ENCODE peak calls at places on chromosome 14, in ten cellular contexts. One of them, this sample, is unnamed.

GRCh38 chr14:100640481-100641273 is 53.5 kb upstream of the BEGAIN start:
- DNase-seq in activated CD8-positive, alpha-beta T cell treated with anti-CD3 and anti-CD28 coated beads, Interleukin-2, amount 10 ng/mL, durations not matched to agents 7 days and 5 days: peak
- DNase-seq in NCI-H1105 treated with DMSO at 0.1 percent for 48 hours: no peak
- DNase-seq in EH: peak
- DNase-seq in H9: no peak
- DNase-seq in hepatic stellate cell: no peak
- DNase-seq in cardiac fibroblast: no peak
- DNase-seq in AG10803: no peak
- DNase-seq in SW480: peak
- DNase-seq in stimulated activated CD8-positive, alpha-beta memory T cell treated with anti-CD3 and anti-CD28 coated beads, Interleukin-15, amount 100 ng/mL, for 4 hours: peak
- DNase-seq in this sample: no peak

GRCh38 chr14:48937796-48938195 is 648.4 kb downstream of the RPS29 start:
- DNase-seq in activated CD8-positive, alpha-beta T cell treated with anti-CD3 and anti-CD28 coated beads, Interleukin-2, amount 10 ng/mL, durations not matched to agents 7 days and 5 days: no peak
- DNase-seq in NCI-H1105 treated with DMSO at 0.1 percent for 48 hours: no peak
- DNase-seq in EH: no peak
- DNase-seq in H9: no peak
- DNase-seq in hepatic stellate cell: no peak
- DNase-seq in cardiac fibroblast: peak
- DNase-seq in AG10803: peak
- DNase-seq in SW480: no peak
- DNase-seq in stimulated activated CD8-positive, alpha-beta memory T cell treated with anti-CD3 and anti-CD28 coated beads, Interleukin-15, amount 100 ng/mL, for 4 hours: no peak
- DNase-seq in this sample: no peak

GRCh38 chr14:23512156-23512555 is 39.4 kb downstream of the ZFHX2 start:
- DNase-seq in activated CD8-positive, alpha-beta T cell treated with anti-CD3 and anti-CD28 coated beads, Interleukin-2, amount 10 ng/mL, durations not matched to agents 7 days and 5 days: no peak
- DNase-seq in NCI-H1105 treated with DMSO at 0.1 percent for 48 hours: peak
- DNase-seq in EH: no peak
- DNase-seq in H9: no peak
- DNase-seq in hepatic stellate cell: no peak
- DNase-seq in cardiac fibroblast: no peak
- DNase-seq in AG10803: no peak
- DNase-seq in SW480: no peak
- DNase-seq in stimulated activated CD8-positive, alpha-beta memory T cell treated with anti-CD3 and anti-CD28 coated beads, Interleukin-15, amount 100 ng/mL, for 4 hours: no peak
- DNase-seq in this sample: no peak

GRCh38 chr14:23364164-23364571 is 804 bp downstream of the EFS start:
- DNase-seq in activated CD8-positive, alpha-beta T cell treated with anti-CD3 and anti-CD28 coated beads, Interleukin-2, amount 10 ng/mL, durations not matched to agents 7 days and 5 days: no peak
- DNase-seq in NCI-H1105 treated with DMSO at 0.1 percent for 48 hours: no peak
- DNase-seq in EH: peak
- DNase-seq in H9: peak
- DNase-seq in hepatic stellate cell: peak
- DNase-seq in cardiac fibroblast: no peak
- DNase-seq in AG10803: peak
- DNase-seq in SW480: no peak
- DNase-seq in stimulated activated CD8-positive, alpha-beta memory T cell treated with anti-CD3 and anti-CD28 coated beads, Interleukin-15, amount 100 ng/mL, for 4 hours: no peak
- DNase-seq in this sample: no peak

GRCh38 chr14:94379291-94380224 is 8.8 kb downstream of the SERPINA1 start:
- DNase-seq in activated CD8-positive, alpha-beta T cell treated with anti-CD3 and anti-CD28 coated beads, Interleukin-2, amount 10 ng/mL, durations not matched to agents 7 days and 5 days: no peak
- DNase-seq in NCI-H1105 treated with DMSO at 0.1 percent for 48 hours: no peak
- DNase-seq in EH: no peak
- DNase-seq in H9: no peak
- DNase-seq in hepatic stellate cell: no peak
- DNase-seq in cardiac fibroblast: no peak
- DNase-seq in AG10803: no peak
- DNase-seq in SW480: no peak
- DNase-seq in stimulated activated CD8-positive, alpha-beta memory T cell treated with anti-CD3 and anti-CD28 coated beads, Interleukin-15, amount 100 ng/mL, for 4 hours: no peak
- DNase-seq in this sample: no peak

GRCh38 chr14:99755629-99756603 is 37.3 kb upstream of the EML1 start:
- DNase-seq in activated CD8-positive, alpha-beta T cell treated with anti-CD3 and anti-CD28 coated beads, Interleukin-2, amount 10 ng/mL, durations not matched to agents 7 days and 5 days: no peak
- DNase-seq in NCI-H1105 treated with DMSO at 0.1 percent for 48 hours: no peak
- DNase-seq in EH: peak
- DNase-seq in H9: no peak
- DNase-seq in hepatic stellate cell: peak
- DNase-seq in cardiac fibroblast: peak
- DNase-seq in AG10803: peak
- DNase-seq in SW480: no peak
- DNase-seq in stimulated activated CD8-positive, alpha-beta memory T cell treated with anti-CD3 and anti-CD28 coated beads, Interleukin-15, amount 100 ng/mL, for 4 hours: no peak
- DNase-seq in this sample: peak

GRCh38 chr14:96198430-96199133 is 6.1 kb upstream of the BDKRB2 start:
- DNase-seq in activated CD8-positive, alpha-beta T cell treated with anti-CD3 and anti-CD28 coated beads, Interleukin-2, amount 10 ng/mL, durations not matched to agents 7 days and 5 days: peak
- DNase-seq in NCI-H1105 treated with DMSO at 0.1 percent for 48 hours: no peak
- DNase-seq in EH: peak
- DNase-seq in H9: no peak
- DNase-seq in hepatic stellate cell: no peak
- DNase-seq in cardiac fibroblast: no peak
- DNase-seq in AG10803: no peak
- DNase-seq in SW480: no peak
- DNase-seq in stimulated activated CD8-positive, alpha-beta memory T cell treated with anti-CD3 and anti-CD28 coated beads, Interleukin-15, amount 100 ng/mL, for 4 hours: no peak
- DNase-seq in this sample: no peak

GRCh38 chr14:51269634-51270033 is 29.6 kb downstream of the TMX1 start:
- DNase-seq in activated CD8-positive, alpha-beta T cell treated with anti-CD3 and anti-CD28 coated beads, Interleukin-2, amount 10 ng/mL, durations not matched to agents 7 days and 5 days: no peak
- DNase-seq in NCI-H1105 treated with DMSO at 0.1 percent for 48 hours: no peak
- DNase-seq in EH: no peak
- DNase-seq in H9: no peak
- DNase-seq in hepatic stellate cell: no peak
- DNase-seq in cardiac fibroblast: no peak
- DNase-seq in AG10803: peak
- DNase-seq in SW480: no peak
- DNase-seq in stimulated activated CD8-positive, alpha-beta memory T cell treated with anti-CD3 and anti-CD28 coated beads, Interleukin-15, amount 100 ng/mL, for 4 hours: no peak
- DNase-seq in this sample: no peak

GRCh38 chr14:53432378-53432802 is 279.3 kb upstream of the DDHD1 start:
- DNase-seq in activated CD8-positive, alpha-beta T cell treated with anti-CD3 and anti-CD28 coated beads, Interleukin-2, amount 10 ng/mL, durations not matched to agents 7 days and 5 days: no peak
- DNase-seq in NCI-H1105 treated with DMSO at 0.1 percent for 48 hours: peak
- DNase-seq in EH: peak
- DNase-seq in H9: peak
- DNase-seq in hepatic stellate cell: peak
- DNase-seq in cardiac fibroblast: peak
- DNase-seq in AG10803: peak
- DNase-seq in SW480: peak
- DNase-seq in stimulated activated CD8-positive, alpha-beta memory T cell treated with anti-CD3 and anti-CD28 coated beads, Interleukin-15, amount 100 ng/mL, for 4 hours: no peak
- DNase-seq in this sample: peak

GRCh38 chr14:59711083-59711482 is 134.5 kb upstream of the CCDC175 start:
- DNase-seq in activated CD8-positive, alpha-beta T cell treated with anti-CD3 and anti-CD28 coated beads, Interleukin-2, amount 10 ng/mL, durations not matched to agents 7 days and 5 days: no peak
- DNase-seq in NCI-H1105 treated with DMSO at 0.1 percent for 48 hours: no peak
- DNase-seq in EH: no peak
- DNase-seq in H9: no peak
- DNase-seq in hepatic stellate cell: no peak
- DNase-seq in cardiac fibroblast: no peak
- DNase-seq in AG10803: no peak
- DNase-seq in SW480: no peak
- DNase-seq in stimulated activated CD8-positive, alpha-beta memory T cell treated with anti-CD3 and anti-CD28 coated beads, Interleukin-15, amount 100 ng/mL, for 4 hours: no peak
- DNase-seq in this sample: no peak

GRCh38 chr14:24274101-24274543 is 2.7 kb upstream of the RABGGTA start:
- DNase-seq in activated CD8-positive, alpha-beta T cell treated with anti-CD3 and anti-CD28 coated beads, Interleukin-2, amount 10 ng/mL, durations not matched to agents 7 days and 5 days: peak
- DNase-seq in NCI-H1105 treated with DMSO at 0.1 percent for 48 hours: no peak
- DNase-seq in EH: no peak
- DNase-seq in H9: no peak
- DNase-seq in hepatic stellate cell: no peak
- DNase-seq in cardiac fibroblast: peak
- DNase-seq in AG10803: no peak
- DNase-seq in SW480: no peak
- DNase-seq in stimulated activated CD8-positive, alpha-beta memory T cell treated with anti-CD3 and anti-CD28 coated beads, Interleukin-15, amount 100 ng/mL, for 4 hours: peak
- DNase-seq in this sample: no peak

GRCh38 chr14:23577004-23577681 is 1.4 kb downstream of the JPH4 start:
- DNase-seq in activated CD8-positive, alpha-beta T cell treated with anti-CD3 and anti-CD28 coated beads, Interleukin-2, amount 10 ng/mL, durations not matched to agents 7 days and 5 days: peak
- DNase-seq in NCI-H1105 treated with DMSO at 0.1 percent for 48 hours: no peak
- DNase-seq in EH: peak
- DNase-seq in H9: peak
- DNase-seq in hepatic stellate cell: peak
- DNase-seq in cardiac fibroblast: no peak
- DNase-seq in AG10803: no peak
- DNase-seq in SW480: no peak
- DNase-seq in stimulated activated CD8-positive, alpha-beta memory T cell treated with anti-CD3 and anti-CD28 coated beads, Interleukin-15, amount 100 ng/mL, for 4 hours: no peak
- DNase-seq in this sample: no peak

GRCh38 chr14:31788340-31788739 is 227.1 kb downstream of the NUBPL start:
- DNase-seq in activated CD8-positive, alpha-beta T cell treated with anti-CD3 and anti-CD28 coated beads, Interleukin-2, amount 10 ng/mL, durations not matched to agents 7 days and 5 days: no peak
- DNase-seq in NCI-H1105 treated with DMSO at 0.1 percent for 48 hours: no peak
- DNase-seq in EH: no peak
- DNase-seq in H9: no peak
- DNase-seq in hepatic stellate cell: no peak
- DNase-seq in cardiac fibroblast: no peak
- DNase-seq in AG10803: no peak
- DNase-seq in SW480: no peak
- DNase-seq in stimulated activated CD8-positive, alpha-beta memory T cell treated with anti-CD3 and anti-CD28 coated beads, Interleukin-15, amount 100 ng/mL, for 4 hours: no peak
- DNase-seq in this sample: no peak

GRCh38 chr14:80300351-80300750 is 89.0 kb upstream of the DIO2 start:
- DNase-seq in activated CD8-positive, alpha-beta T cell treated with anti-CD3 and anti-CD28 coated beads, Interleukin-2, amount 10 ng/mL, durations not matched to agents 7 days and 5 days: no peak
- DNase-seq in NCI-H1105 treated with DMSO at 0.1 percent for 48 hours: no peak
- DNase-seq in EH: no peak
- DNase-seq in H9: no peak
- DNase-seq in hepatic stellate cell: no peak
- DNase-seq in cardiac fibroblast: peak
- DNase-seq in AG10803: no peak
- DNase-seq in SW480: no peak
- DNase-seq in stimulated activated CD8-positive, alpha-beta memory T cell treated with anti-CD3 and anti-CD28 coated beads, Interleukin-15, amount 100 ng/mL, for 4 hours: no peak
- DNase-seq in this sample: peak

GRCh38 chr14:26402126-26402525 is 195.7 kb downstream of the NOVA1 start:
- DNase-seq in activated CD8-positive, alpha-beta T cell treated with anti-CD3 and anti-CD28 coated beads, Interleukin-2, amount 10 ng/mL, durations not matched to agents 7 days and 5 days: no peak
- DNase-seq in NCI-H1105 treated with DMSO at 0.1 percent for 48 hours: no peak
- DNase-seq in EH: no peak
- DNase-seq in H9: no peak
- DNase-seq in hepatic stellate cell: no peak
- DNase-seq in cardiac fibroblast: no peak
- DNase-seq in AG10803: no peak
- DNase-seq in SW480: no peak
- DNase-seq in stimulated activated CD8-positive, alpha-beta memory T cell treated with anti-CD3 and anti-CD28 coated beads, Interleukin-15, amount 100 ng/mL, for 4 hours: no peak
- DNase-seq in this sample: no peak

GRCh38 chr14:23877538-23878180 is 75.9 kb upstream of the DHRS4 start:
- DNase-seq in activated CD8-positive, alpha-beta T cell treated with anti-CD3 and anti-CD28 coated beads, Interleukin-2, amount 10 ng/mL, durations not matched to agents 7 days and 5 days: no peak
- DNase-seq in NCI-H1105 treated with DMSO at 0.1 percent for 48 hours: no peak
- DNase-seq in EH: no peak
- DNase-seq in H9: no peak
- DNase-seq in hepatic stellate cell: no peak
- DNase-seq in cardiac fibroblast: no peak
- DNase-seq in AG10803: no peak
- DNase-seq in SW480: no peak
- DNase-seq in stimulated activated CD8-positive, alpha-beta memory T cell treated with anti-CD3 and anti-CD28 coated beads, Interleukin-15, amount 100 ng/mL, for 4 hours: no peak
- DNase-seq in this sample: no peak

GRCh38 chr14:32813401-32813800 is 125.3 kb upstream of the NPAS3 start:
- DNase-seq in activated CD8-positive, alpha-beta T cell treated with anti-CD3 and anti-CD28 coated beads, Interleukin-2, amount 10 ng/mL, durations not matched to agents 7 days and 5 days: no peak
- DNase-seq in NCI-H1105 treated with DMSO at 0.1 percent for 48 hours: peak
- DNase-seq in EH: no peak
- DNase-seq in H9: no peak
- DNase-seq in hepatic stellate cell: no peak
- DNase-seq in cardiac fibroblast: no peak
- DNase-seq in AG10803: no peak
- DNase-seq in SW480: no peak
- DNase-seq in stimulated activated CD8-positive, alpha-beta memory T cell treated with anti-CD3 and anti-CD28 coated beads, Interleukin-15, amount 100 ng/mL, for 4 hours: no peak
- DNase-seq in this sample: no peak

GRCh38 chr14:20440882-20441281 is 4.9 kb upstream of the KLHL33 start:
- DNase-seq in activated CD8-positive, alpha-beta T cell treated with anti-CD3 and anti-CD28 coated beads, Interleukin-2, amount 10 ng/mL, durations not matched to agents 7 days and 5 days: peak
- DNase-seq in NCI-H1105 treated with DMSO at 0.1 percent for 48 hours: no peak
- DNase-seq in EH: no peak
- DNase-seq in H9: no peak
- DNase-seq in hepatic stellate cell: no peak
- DNase-seq in cardiac fibroblast: no peak
- DNase-seq in AG10803: no peak
- DNase-seq in SW480: no peak
- DNase-seq in stimulated activated CD8-positive, alpha-beta memory T cell treated with anti-CD3 and anti-CD28 coated beads, Interleukin-15, amount 100 ng/mL, for 4 hours: no peak
- DNase-seq in this sample: no peak

GRCh38 chr14:95474486-95474885 is 42.0 kb downstream of the SYNE3 start:
- DNase-seq in activated CD8-positive, alpha-beta T cell treated with anti-CD3 and anti-CD28 coated beads, Interleukin-2, amount 10 ng/mL, durations not matched to agents 7 days and 5 days: no peak
- DNase-seq in NCI-H1105 treated with DMSO at 0.1 percent for 48 hours: no peak
- DNase-seq in EH: no peak
- DNase-seq in H9: no peak
- DNase-seq in hepatic stellate cell: no peak
- DNase-seq in cardiac fibroblast: no peak
- DNase-seq in AG10803: no peak
- DNase-seq in SW480: no peak
- DNase-seq in stimulated activated CD8-positive, alpha-beta memory T cell treated with anti-CD3 and anti-CD28 coated beads, Interleukin-15, amount 100 ng/mL, for 4 hours: no peak
- DNase-seq in this sample: no peak

GRCh38 chr14:62468946-62469345 is 576.3 kb downstream of the KCNH5 start:
- DNase-seq in activated CD8-positive, alpha-beta T cell treated with anti-CD3 and anti-CD28 coated beads, Interleukin-2, amount 10 ng/mL, durations not matched to agents 7 days and 5 days: no peak
- DNase-seq in NCI-H1105 treated with DMSO at 0.1 percent for 48 hours: no peak
- DNase-seq in EH: peak
- DNase-seq in H9: no peak
- DNase-seq in hepatic stellate cell: no peak
- DNase-seq in cardiac fibroblast: no peak
- DNase-seq in AG10803: no peak
- DNase-seq in SW480: no peak
- DNase-seq in stimulated activated CD8-positive, alpha-beta memory T cell treated with anti-CD3 and anti-CD28 coated beads, Interleukin-15, amount 100 ng/mL, for 4 hours: no peak
- DNase-seq in this sample: no peak

GRCh38 chr14:31420013-31420318 is 384 bp downstream of the HEATR5A start:
- DNase-seq in activated CD8-positive, alpha-beta T cell treated with anti-CD3 and anti-CD28 coated beads, Interleukin-2, amount 10 ng/mL, durations not matched to agents 7 days and 5 days: no peak
- DNase-seq in NCI-H1105 treated with DMSO at 0.1 percent for 48 hours: peak
- DNase-seq in EH: no peak
- DNase-seq in H9: peak
- DNase-seq in hepatic stellate cell: no peak
- DNase-seq in cardiac fibroblast: no peak
- DNase-seq in AG10803: no peak
- DNase-seq in SW480: peak
- DNase-seq in stimulated activated CD8-positive, alpha-beta memory T cell treated with anti-CD3 and anti-CD28 coated beads, Interleukin-15, amount 100 ng/mL, for 4 hours: no peak
- DNase-seq in this sample: no peak

GRCh38 chr14:37673439-37673838 is 78.0 kb downstream of the TTC6 start:
- DNase-seq in activated CD8-positive, alpha-beta T cell treated with anti-CD3 and anti-CD28 coated beads, Interleukin-2, amount 10 ng/mL, durations not matched to agents 7 days and 5 days: no peak
- DNase-seq in NCI-H1105 treated with DMSO at 0.1 percent for 48 hours: no peak
- DNase-seq in EH: no peak
- DNase-seq in H9: no peak
- DNase-seq in hepatic stellate cell: no peak
- DNase-seq in cardiac fibroblast: no peak
- DNase-seq in AG10803: no peak
- DNase-seq in SW480: no peak
- DNase-seq in stimulated activated CD8-positive, alpha-beta memory T cell treated with anti-CD3 and anti-CD28 coated beads, Interleukin-15, amount 100 ng/mL, for 4 hours: no peak
- DNase-seq in this sample: no peak

GRCh38 chr14:74464785-74465184 is 28.3 kb downstream of the NPC2 start:
- DNase-seq in activated CD8-positive, alpha-beta T cell treated with anti-CD3 and anti-CD28 coated beads, Interleukin-2, amount 10 ng/mL, durations not matched to agents 7 days and 5 days: no peak
- DNase-seq in NCI-H1105 treated with DMSO at 0.1 percent for 48 hours: no peak
- DNase-seq in EH: no peak
- DNase-seq in H9: no peak
- DNase-seq in hepatic stellate cell: no peak
- DNase-seq in cardiac fibroblast: no peak
- DNase-seq in AG10803: no peak
- DNase-seq in SW480: no peak
- DNase-seq in stimulated activated CD8-positive, alpha-beta memory T cell treated with anti-CD3 and anti-CD28 coated beads, Interleukin-15, amount 100 ng/mL, for 4 hours: no peak
- DNase-seq in this sample: no peak

GRCh38 chr14:29236401-29236800 is 469.8 kb downstream of the FOXG1 start:
- DNase-seq in activated CD8-positive, alpha-beta T cell treated with anti-CD3 and anti-CD28 coated beads, Interleukin-2, amount 10 ng/mL, durations not matched to agents 7 days and 5 days: no peak
- DNase-seq in NCI-H1105 treated with DMSO at 0.1 percent for 48 hours: no peak
- DNase-seq in EH: peak
- DNase-seq in H9: no peak
- DNase-seq in hepatic stellate cell: no peak
- DNase-seq in cardiac fibroblast: no peak
- DNase-seq in AG10803: no peak
- DNase-seq in SW480: no peak
- DNase-seq in stimulated activated CD8-positive, alpha-beta memory T cell treated with anti-CD3 and anti-CD28 coated beads, Interleukin-15, amount 100 ng/mL, for 4 hours: no peak
- DNase-seq in this sample: no peak

GRCh38 chr14:31950760-31951637 is 126.1 kb upstream of the ARHGAP5 start:
- DNase-seq in activated CD8-positive, alpha-beta T cell treated with anti-CD3 and anti-CD28 coated beads, Interleukin-2, amount 10 ng/mL, durations not matched to agents 7 days and 5 days: no peak
- DNase-seq in NCI-H1105 treated with DMSO at 0.1 percent for 48 hours: peak
- DNase-seq in EH: peak
- DNase-seq in H9: peak
- DNase-seq in hepatic stellate cell: peak
- DNase-seq in cardiac fibroblast: peak
- DNase-seq in AG10803: peak
- DNase-seq in SW480: peak
- DNase-seq in stimulated activated CD8-positive, alpha-beta memory T cell treated with anti-CD3 and anti-CD28 coated beads, Interleukin-15, amount 100 ng/mL, for 4 hours: no peak
- DNase-seq in this sample: peak

GRCh38 chr14:99257673-99258221 is 14.2 kb downstream of the BCL11B start:
- DNase-seq in activated CD8-positive, alpha-beta T cell treated with anti-CD3 and anti-CD28 coated beads, Interleukin-2, amount 10 ng/mL, durations not matched to agents 7 days and 5 days: peak
- DNase-seq in NCI-H1105 treated with DMSO at 0.1 percent for 48 hours: no peak
- DNase-seq in EH: no peak
- DNase-seq in H9: no peak
- DNase-seq in hepatic stellate cell: no peak
- DNase-seq in cardiac fibroblast: no peak
- DNase-seq in AG10803: no peak
- DNase-seq in SW480: no peak
- DNase-seq in stimulated activated CD8-positive, alpha-beta memory T cell treated with anti-CD3 and anti-CD28 coated beads, Interleukin-15, amount 100 ng/mL, for 4 hours: no peak
- DNase-seq in this sample: no peak

GRCh38 chr14:75558440-75558839 is 20.0 kb upstream of the FLVCR2 start:
- DNase-seq in activated CD8-positive, alpha-beta T cell treated with anti-CD3 and anti-CD28 coated beads, Interleukin-2, amount 10 ng/mL, durations not matched to agents 7 days and 5 days: no peak
- DNase-seq in NCI-H1105 treated with DMSO at 0.1 percent for 48 hours: no peak
- DNase-seq in EH: no peak
- DNase-seq in H9: no peak
- DNase-seq in hepatic stellate cell: no peak
- DNase-seq in cardiac fibroblast: no peak
- DNase-seq in AG10803: no peak
- DNase-seq in SW480: peak
- DNase-seq in stimulated activated CD8-positive, alpha-beta memory T cell treated with anti-CD3 and anti-CD28 coated beads, Interleukin-15, amount 100 ng/mL, for 4 hours: no peak
- DNase-seq in this sample: no peak

GRCh38 chr14:34682787-34683321 is 31.5 kb downstream of the CFL2 start:
- DNase-seq in activated CD8-positive, alpha-beta T cell treated with anti-CD3 and anti-CD28 coated beads, Interleukin-2, amount 10 ng/mL, durations not matched to agents 7 days and 5 days: peak
- DNase-seq in NCI-H1105 treated with DMSO at 0.1 percent for 48 hours: no peak
- DNase-seq in EH: peak
- DNase-seq in H9: no peak
- DNase-seq in hepatic stellate cell: no peak
- DNase-seq in cardiac fibroblast: no peak
- DNase-seq in AG10803: peak
- DNase-seq in SW480: no peak
- DNase-seq in stimulated activated CD8-positive, alpha-beta memory T cell treated with anti-CD3 and anti-CD28 coated beads, Interleukin-15, amount 100 ng/mL, for 4 hours: no peak
- DNase-seq in this sample: peak

This sample was measured in fibroblast of the aortic adventitia.